ENCODE peak calls at places on chromosomes 7 and 10, in four cellular contexts. E, T, R and D are unnamed samples.

GRCh38 chr7:27185708-27186449 is 847 bp upstream of the HOXA11 start:
- DNase-seq in E (peak), T (peak), R (no peak), D (peak)

GRCh38 chr7:131640686-131641085 is 84.3 kb upstream of the PODXL start:
- DNase-seq in E (no peak), T (no peak), R (no peak), D (no peak)

GRCh38 chr10:89392974-89393373 is 551 bp downstream of the IFIT1 start:
- DNase-seq in E (no peak), T (no peak), R (peak), D (peak)

GRCh38 chr7:108348913-108349312 is 107.3 kb downstream of the NRCAM start:
- DNase-seq in E (no peak), T (no peak), R (peak), D (no peak)

GRCh38 chr7:21092923-21093702 is 306.4 kb upstream of the SP8 start:
- DNase-seq in E (no peak), T (no peak), R (no peak), D (no peak)

GRCh38 chr7:73742753-73743641 is 4.4 kb upstream of the ABHD11 start:
- DNase-seq in E (peak), T (peak), R (no peak), D (peak)

GRCh38 chr10:102401322-102401614 is 5.8 kb downstream of the NFKB2 start:
- DNase-seq in E (no peak), T (no peak), R (no peak), D (no peak)

GRCh38 chr7:116952640-116953371 is 495 bp upstream of the ST7 start:
- DNase-seq in E (peak), T (peak), R (peak), D (peak)

GRCh38 chr10:34580214-34580613 is 234.9 kb downstream of the PARD3 start:
- DNase-seq in E (no peak), T (no peak), R (no peak), D (no peak)

GRCh38 chr10:14613570-14613918 is 161.2 kb downstream of the FAM107B start:
- DNase-seq in E (no peak), T (no peak), R (no peak), D (no peak)

GRCh38 chr7:42234736-42235135 is 2.3 kb downstream of the GLI3 start:
- DNase-seq in E (no peak), T (no peak), R (no peak), D (no peak)

GRCh38 chr7:46660402-46660801 is 739.3 kb upstream of the IGFBP3 start:
- DNase-seq in E (no peak), T (no peak), R (peak), D (no peak)

GRCh38 chr10:95262763-95263518 is 27.9 kb downstream of the PDLIM1 start:
- DNase-seq in E (no peak), T (no peak), R (no peak), D (no peak)

GRCh38 chr10:75097666-75098285 is 13.7 kb upstream of the SAMD8 start:
- DNase-seq in E (peak), T (no peak), R (peak), D (peak)

GRCh38 chr7:155921804-155922506 is 109.7 kb upstream of the SHH start:
- DNase-seq in E (no peak), T (no peak), R (no peak), D (peak)

GRCh38 chr10:49744091-49744685 is 17.9 kb downstream of the OGDHL start:
- DNase-seq in E (no peak), T (no peak), R (no peak), D (no peak)

GRCh38 chr10:1379601-1380000 is 323.4 kb downstream of the WDR37 start:
- DNase-seq in E (no peak), T (peak), R (no peak), D (peak)

GRCh38 chr10:83122336-83122735 is 1017.0 kb upstream of the GHITM start:
- DNase-seq in E (no peak), T (no peak), R (peak), D (no peak)

GRCh38 chr7:7913506-7913905 is 55.1 kb upstream of the GLCCI1 start:
- DNase-seq in E (no peak), T (no peak), R (no peak), D (peak)